ENCODE peak calls at places on chromosomes 1 and 21, in nine cellular contexts. One of them, this sample, is unnamed.

GRCh38 chr1:211591980-211592493 is 13.1 kb upstream of the SLC30A1 start:
- DNase-seq in GM23248: peak
- DNase-seq in neural progenitor cell: no peak
- DNase-seq in GM23338: no peak
- DNase-seq in HCT116: no peak
- DNase-seq in SK-N-SH: no peak
- DNase-seq in MM.1S: no peak
- DNase-seq in hepatocyte: peak
- DNase-seq in OCI-LY7: no peak
- DNase-seq in this sample: peak

GRCh38 chr1:16175610-16176553 is 20.0 kb upstream of the EPHA2 start:
- DNase-seq in GM23248: peak
- DNase-seq in neural progenitor cell: peak
- DNase-seq in GM23338: no peak
- DNase-seq in HCT116: no peak
- DNase-seq in SK-N-SH: peak
- DNase-seq in MM.1S: no peak
- DNase-seq in hepatocyte: peak
- DNase-seq in OCI-LY7: no peak
- DNase-seq in this sample: peak

GRCh38 chr1:68811806-68812205 is 314.9 kb upstream of the DEPDC1 start:
- DNase-seq in GM23248: no peak
- DNase-seq in neural progenitor cell: no peak
- DNase-seq in GM23338: no peak
- DNase-seq in HCT116: no peak
- DNase-seq in SK-N-SH: no peak
- DNase-seq in MM.1S: no peak
- DNase-seq in hepatocyte: no peak
- DNase-seq in OCI-LY7: no peak
- DNase-seq in this sample: no peak

GRCh38 chr1:217525773-217526490 is 105.0 kb downstream of the GPATCH2 start:
- DNase-seq in GM23248: peak
- DNase-seq in neural progenitor cell: no peak
- DNase-seq in GM23338: no peak
- DNase-seq in HCT116: no peak
- DNase-seq in SK-N-SH: no peak
- DNase-seq in MM.1S: no peak
- DNase-seq in hepatocyte: no peak
- DNase-seq in OCI-LY7: no peak
- DNase-seq in this sample: peak

GRCh38 chr21:33936221-33937038 is 20.8 kb upstream of the ATP5PO start:
- DNase-seq in GM23248: peak
- DNase-seq in neural progenitor cell: no peak
- DNase-seq in GM23338: peak
- DNase-seq in HCT116: no peak
- DNase-seq in SK-N-SH: no peak
- DNase-seq in MM.1S: no peak
- DNase-seq in hepatocyte: no peak
- DNase-seq in OCI-LY7: no peak
- DNase-seq in this sample: no peak

GRCh38 chr21:45098867-45099266 is 24.5 kb downstream of the ADARB1 start:
- DNase-seq in GM23248: peak
- DNase-seq in neural progenitor cell: peak
- DNase-seq in GM23338: peak
- DNase-seq in HCT116: no peak
- DNase-seq in SK-N-SH: peak
- DNase-seq in MM.1S: peak
- DNase-seq in hepatocyte: no peak
- DNase-seq in OCI-LY7: peak
- DNase-seq in this sample: peak

GRCh38 chr1:84402060-84402459 is 3.8 kb downstream of the DNASE2B start:
- DNase-seq in GM23248: peak
- DNase-seq in neural progenitor cell: no peak
- DNase-seq in GM23338: no peak
- DNase-seq in HCT116: no peak
- DNase-seq in SK-N-SH: no peak
- DNase-seq in MM.1S: no peak
- DNase-seq in hepatocyte: no peak
- DNase-seq in OCI-LY7: no peak
- DNase-seq in this sample: peak

GRCh38 chr1:230303822-230304221 is 122.3 kb downstream of the PGBD5 start:
- DNase-seq in GM23248: peak
- DNase-seq in neural progenitor cell: no peak
- DNase-seq in GM23338: no peak
- DNase-seq in HCT116: no peak
- DNase-seq in SK-N-SH: no peak
- DNase-seq in MM.1S: no peak
- DNase-seq in hepatocyte: no peak
- DNase-seq in OCI-LY7: no peak
- DNase-seq in this sample: peak

GRCh38 chr1:89757532-89757931 is 63.3 kb upstream of the LRRC8D start:
- DNase-seq in GM23248: no peak
- DNase-seq in neural progenitor cell: no peak
- DNase-seq in GM23338: no peak
- DNase-seq in HCT116: no peak
- DNase-seq in SK-N-SH: peak
- DNase-seq in MM.1S: no peak
- DNase-seq in hepatocyte: no peak
- DNase-seq in OCI-LY7: peak
- DNase-seq in this sample: no peak

DNA sequence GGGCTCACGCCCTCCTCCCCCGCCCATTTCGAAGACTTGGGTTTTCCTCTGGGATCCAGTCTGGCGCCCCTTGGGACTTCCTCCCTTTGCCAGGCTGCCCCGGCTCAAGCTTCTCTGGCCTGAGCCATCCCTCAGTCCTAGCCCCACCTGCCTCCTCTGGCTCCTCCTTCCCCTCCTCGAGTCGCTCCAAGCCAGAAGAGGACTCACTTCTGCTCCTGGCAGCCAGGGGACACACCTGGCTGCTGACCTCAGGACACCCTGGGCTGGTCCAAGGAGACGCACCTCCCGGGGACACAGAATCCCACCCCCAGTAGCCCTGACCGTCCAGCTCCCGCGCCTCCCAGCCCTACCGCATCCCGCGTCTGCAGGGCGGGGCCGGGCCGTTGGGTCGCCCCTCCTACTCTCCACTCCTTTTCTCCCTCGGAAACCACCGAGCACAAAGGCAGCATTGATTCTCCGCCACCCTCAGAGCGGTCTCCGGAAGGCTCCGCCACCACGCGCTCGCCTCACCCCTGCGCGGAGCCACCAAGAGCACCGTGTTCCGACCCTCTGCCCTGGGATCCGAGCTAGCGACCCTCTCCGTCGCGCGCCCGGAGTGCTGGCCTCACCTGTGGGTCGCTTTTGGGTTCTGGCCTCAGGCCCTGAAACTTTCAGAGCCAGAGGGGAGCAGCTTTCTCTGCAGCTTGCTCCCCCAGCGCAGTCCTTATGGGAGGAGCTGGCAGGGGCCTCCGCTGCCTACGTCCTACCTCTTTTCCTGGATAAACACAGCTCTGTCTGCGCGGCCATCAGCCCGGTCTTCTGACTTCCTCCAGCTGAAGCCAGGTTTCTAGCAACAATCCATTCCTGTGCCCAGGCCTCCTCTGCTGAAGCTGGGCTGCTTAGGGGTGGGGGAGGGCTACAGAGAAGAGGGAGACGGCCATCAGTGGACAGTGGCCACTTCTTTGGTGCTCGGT is at the start of gene C2CD4D:
- DNase-seq in GM23248: no peak
- DNase-seq in neural progenitor cell: peak
- DNase-seq in GM23338: peak
- DNase-seq in HCT116: peak
- DNase-seq in SK-N-SH: no peak
- DNase-seq in MM.1S: peak
- DNase-seq in hepatocyte: peak
- DNase-seq in OCI-LY7: no peak
- DNase-seq in this sample: peak
- H2AFZ ChIP-seq in GM23248: peak
- H2AFZ ChIP-seq in neural progenitor cell: peak
- H2AFZ ChIP-seq in GM23338: peak
- H2AFZ ChIP-seq in HCT116: peak
- H2AFZ ChIP-seq in SK-N-SH: no peak
- H2AFZ ChIP-seq in MM.1S: peak
- H2AFZ ChIP-seq in hepatocyte: peak
- H2AFZ ChIP-seq in OCI-LY7: no peak
- H2AFZ ChIP-seq in this sample: peak

GRCh38 chr1:52556641-52557360 is 3.9 kb upstream of the TUT4 start:
- DNase-seq in GM23248: no peak
- DNase-seq in neural progenitor cell: no peak
- DNase-seq in GM23338: no peak
- DNase-seq in HCT116: no peak
- DNase-seq in SK-N-SH: no peak
- DNase-seq in MM.1S: no peak
- DNase-seq in hepatocyte: no peak
- DNase-seq in OCI-LY7: no peak
- DNase-seq in this sample: no peak

GRCh38 chr1:52552505-52553371 is at the start of gene TUT4:
- DNase-seq in GM23248: peak
- DNase-seq in neural progenitor cell: peak
- DNase-seq in GM23338: peak
- DNase-seq in HCT116: peak
- DNase-seq in SK-N-SH: peak
- DNase-seq in MM.1S: peak
- DNase-seq in hepatocyte: peak
- DNase-seq in OCI-LY7: peak
- DNase-seq in this sample: peak

GRCh38 chr1:52554267-52554640 is 1.4 kb upstream of the TUT4 start:
- DNase-seq in GM23248: peak
- DNase-seq in neural progenitor cell: peak
- DNase-seq in GM23338: no peak
- DNase-seq in HCT116: no peak
- DNase-seq in SK-N-SH: no peak
- DNase-seq in MM.1S: no peak
- DNase-seq in hepatocyte: peak
- DNase-seq in OCI-LY7: no peak
- DNase-seq in this sample: no peak

GRCh38 chr1:52553372-52554266 is 727 bp upstream of the TUT4 start:
- DNase-seq in GM23248: peak
- DNase-seq in neural progenitor cell: peak
- DNase-seq in GM23338: peak
- DNase-seq in HCT116: peak
- DNase-seq in SK-N-SH: peak
- DNase-seq in MM.1S: peak
- DNase-seq in hepatocyte: peak
- DNase-seq in OCI-LY7: peak
- DNase-seq in this sample: peak

DNA sequence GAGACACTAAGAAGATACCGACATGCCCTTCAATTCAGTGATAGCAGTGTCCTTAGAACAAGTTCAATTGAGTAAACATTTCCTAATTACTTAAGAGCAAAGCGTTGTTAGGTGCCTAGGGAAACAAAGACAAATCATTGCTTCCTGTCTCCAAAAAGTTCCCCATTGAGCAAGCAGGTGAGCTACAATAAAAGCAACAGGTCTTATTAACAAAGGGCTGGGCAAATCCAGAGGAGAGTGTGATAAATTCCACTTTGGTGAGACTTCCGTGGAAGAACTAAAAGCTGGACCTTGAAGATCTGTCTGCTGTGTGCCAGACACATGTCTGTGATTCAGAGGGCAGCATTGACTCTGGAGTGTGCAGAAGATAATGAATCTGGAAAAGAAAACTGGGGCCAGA is 1.9 kb upstream of the TUT4 start:
- DNase-seq in GM23248: peak
- DNase-seq in neural progenitor cell: peak
- DNase-seq in GM23338: peak
- DNase-seq in HCT116: no peak
- DNase-seq in SK-N-SH: no peak
- DNase-seq in MM.1S: no peak
- DNase-seq in hepatocyte: peak
- DNase-seq in OCI-LY7: no peak
- DNase-seq in this sample: no peak
- TF ChIP-seq EZH2phosphoT487 in GM23248: no peak
- TF ChIP-seq EZH2phosphoT487 in neural progenitor cell: no peak
- TF ChIP-seq EZH2phosphoT487 in GM23338: no peak
- TF ChIP-seq EZH2phosphoT487 in HCT116: no peak
- TF ChIP-seq EZH2phosphoT487 in SK-N-SH: no peak
- TF ChIP-seq EZH2phosphoT487 in MM.1S: no peak
- TF ChIP-seq EZH2phosphoT487 in hepatocyte: no peak
- TF ChIP-seq EZH2phosphoT487 in OCI-LY7: no peak
- TF ChIP-seq EZH2phosphoT487 in this sample: no peak

GRCh38 chr1:55214214-55214902 is 806 bp downstream of the USP24 start:
- DNase-seq in GM23248: peak
- DNase-seq in neural progenitor cell: peak
- DNase-seq in GM23338: peak
- DNase-seq in HCT116: no peak
- DNase-seq in SK-N-SH: peak
- DNase-seq in MM.1S: no peak
- DNase-seq in hepatocyte: peak
- DNase-seq in OCI-LY7: peak
- DNase-seq in this sample: peak

GRCh38 chr1:55213885-55214213 is 1.3 kb downstream of the USP24 start:
- DNase-seq in GM23248: peak
- DNase-seq in neural progenitor cell: peak
- DNase-seq in GM23338: peak
- DNase-seq in HCT116: no peak
- DNase-seq in SK-N-SH: peak
- DNase-seq in MM.1S: no peak
- DNase-seq in hepatocyte: peak
- DNase-seq in OCI-LY7: no peak
- DNase-seq in this sample: no peak

GRCh38 chr1:55215194-55216021 is at the start of gene USP24:
- DNase-seq in GM23248: peak
- DNase-seq in neural progenitor cell: peak
- DNase-seq in GM23338: peak
- DNase-seq in HCT116: peak
- DNase-seq in SK-N-SH: peak
- DNase-seq in MM.1S: peak
- DNase-seq in hepatocyte: peak
- DNase-seq in OCI-LY7: peak
- DNase-seq in this sample: peak

GRCh38 chr1:55216078-55216477 is 914 bp upstream of the USP24 start:
- DNase-seq in GM23248: no peak
- DNase-seq in neural progenitor cell: no peak
- DNase-seq in GM23338: peak
- DNase-seq in HCT116: no peak
- DNase-seq in SK-N-SH: peak
- DNase-seq in MM.1S: no peak
- DNase-seq in hepatocyte: no peak
- DNase-seq in OCI-LY7: peak
- DNase-seq in this sample: no peak

DNA sequence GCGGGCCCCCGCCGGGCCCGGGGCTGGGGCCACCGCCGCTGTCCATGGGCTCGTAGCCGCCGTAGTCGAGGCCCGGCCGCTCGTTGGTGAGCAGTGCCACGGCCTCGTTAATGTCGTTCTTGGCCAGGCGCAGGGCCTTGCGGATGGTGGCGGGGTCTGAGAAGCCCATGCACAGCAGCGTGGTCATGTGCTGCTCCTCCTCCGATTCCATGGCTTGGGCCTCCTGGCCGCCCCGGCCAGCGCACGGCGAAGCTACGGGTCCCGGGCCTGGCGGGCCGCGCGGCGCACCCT is 316 bp downstream of the USP24 start:
- DNase-seq in GM23248: peak
- DNase-seq in neural progenitor cell: peak
- DNase-seq in GM23338: peak
- DNase-seq in HCT116: no peak
- DNase-seq in SK-N-SH: peak
- DNase-seq in MM.1S: no peak
- DNase-seq in hepatocyte: peak
- DNase-seq in OCI-LY7: no peak
- DNase-seq in this sample: no peak
- H2AFZ ChIP-seq in GM23248: peak
- H2AFZ ChIP-seq in neural progenitor cell: peak
- H2AFZ ChIP-seq in GM23338: no peak
- H2AFZ ChIP-seq in HCT116: no peak
- H2AFZ ChIP-seq in SK-N-SH: peak
- H2AFZ ChIP-seq in MM.1S: no peak
- H2AFZ ChIP-seq in hepatocyte: peak
- H2AFZ ChIP-seq in OCI-LY7: peak
- H2AFZ ChIP-seq in this sample: peak

GRCh38 chr1:67570473-67571143 is 114.4 kb upstream of the GADD45A start:
- DNase-seq in GM23248: peak
- DNase-seq in neural progenitor cell: no peak
- DNase-seq in GM23338: no peak
- DNase-seq in HCT116: no peak
- DNase-seq in SK-N-SH: no peak
- DNase-seq in MM.1S: no peak
- DNase-seq in hepatocyte: peak
- DNase-seq in OCI-LY7: no peak
- DNase-seq in this sample: peak
- TF ChIP-seq EZH2phosphoT487 in GM23248: no peak
- TF ChIP-seq EZH2phosphoT487 in neural progenitor cell: no peak
- TF ChIP-seq EZH2phosphoT487 in GM23338: no peak
- TF ChIP-seq EZH2phosphoT487 in HCT116: no peak
- TF ChIP-seq EZH2phosphoT487 in SK-N-SH: no peak
- TF ChIP-seq EZH2phosphoT487 in MM.1S: no peak
- TF ChIP-seq EZH2phosphoT487 in hepatocyte: no peak
- TF ChIP-seq EZH2phosphoT487 in OCI-LY7: no peak
- TF ChIP-seq EZH2phosphoT487 in this sample: no peak